ENCODE peak calls at places on chromosomes 11 and 22, in ten cellular contexts. One of them, this sample, is unnamed.

GRCh38 chr11:75302346-75302745 is 49.1 kb downstream of the ARRB1 start:
- DNase-seq in hepatocyte: no peak
- DNase-seq in neural progenitor cell: no peak
- DNase-seq in colonic mucosa: no peak
- DNase-seq in spleen: no peak
- DNase-seq in H1: no peak
- DNase-seq in A549: no peak
- DNase-seq in uterus: no peak
- DNase-seq in stomach: no peak
- DNase-seq in keratinocyte: no peak
- DNase-seq in this sample: no peak

GRCh38 chr11:79973701-79974626 is 533.1 kb upstream of the TENM4 start:
- DNase-seq in hepatocyte: no peak
- DNase-seq in neural progenitor cell: peak
- DNase-seq in colonic mucosa: no peak
- DNase-seq in spleen: no peak
- DNase-seq in H1: no peak
- DNase-seq in A549: no peak
- DNase-seq in uterus: no peak
- DNase-seq in stomach: no peak
- DNase-seq in keratinocyte: no peak
- DNase-seq in this sample: no peak

GRCh38 chr11:48109046-48109666 is 107.5 kb upstream of the OR4B1 start:
- DNase-seq in hepatocyte: no peak
- DNase-seq in neural progenitor cell: peak
- DNase-seq in colonic mucosa: no peak
- DNase-seq in spleen: no peak
- DNase-seq in H1: peak
- DNase-seq in A549: peak
- DNase-seq in uterus: no peak
- DNase-seq in stomach: no peak
- DNase-seq in keratinocyte: no peak
- DNase-seq in this sample: peak

GRCh38 chr11:129973068-129973467 is 29.6 kb downstream of the PRDM10 start:
- DNase-seq in hepatocyte: no peak
- DNase-seq in neural progenitor cell: no peak
- DNase-seq in colonic mucosa: no peak
- DNase-seq in spleen: no peak
- DNase-seq in H1: no peak
- DNase-seq in A549: no peak
- DNase-seq in uterus: no peak
- DNase-seq in stomach: no peak
- DNase-seq in keratinocyte: no peak
- DNase-seq in this sample: no peak

GRCh38 chr11:126487711-126488110 is 132.2 kb downstream of the ST3GAL4 start:
- DNase-seq in hepatocyte: no peak
- DNase-seq in neural progenitor cell: no peak
- DNase-seq in colonic mucosa: no peak
- DNase-seq in spleen: peak
- DNase-seq in H1: no peak
- DNase-seq in A549: no peak
- DNase-seq in uterus: no peak
- DNase-seq in stomach: no peak
- DNase-seq in keratinocyte: no peak
- DNase-seq in this sample: no peak

GRCh38 chr11:117560786-117561530 is 233.3 kb downstream of the CEP164 start:
- DNase-seq in hepatocyte: no peak
- DNase-seq in neural progenitor cell: no peak
- DNase-seq in colonic mucosa: no peak
- DNase-seq in spleen: peak
- DNase-seq in H1: no peak
- DNase-seq in A549: no peak
- DNase-seq in uterus: no peak
- DNase-seq in stomach: no peak
- DNase-seq in keratinocyte: no peak
- DNase-seq in this sample: peak

GRCh38 chr11:35210886-35211546 is 72.0 kb downstream of the CD44 start:
- DNase-seq in hepatocyte: no peak
- DNase-seq in neural progenitor cell: no peak
- DNase-seq in colonic mucosa: no peak
- DNase-seq in spleen: no peak
- DNase-seq in H1: no peak
- DNase-seq in A549: no peak
- DNase-seq in uterus: no peak
- DNase-seq in stomach: no peak
- DNase-seq in keratinocyte: no peak
- DNase-seq in this sample: no peak

GRCh38 chr11:72741429-72741833 is 10.8 kb downstream of the ARAP1 start:
- DNase-seq in hepatocyte: peak
- DNase-seq in neural progenitor cell: peak
- DNase-seq in colonic mucosa: no peak
- DNase-seq in spleen: peak
- DNase-seq in H1: peak
- DNase-seq in A549: no peak
- DNase-seq in uterus: no peak
- DNase-seq in stomach: no peak
- DNase-seq in keratinocyte: no peak
- DNase-seq in this sample: no peak

GRCh38 chr11:81886406-81887075 is 847.1 kb downstream of the FAM181B start:
- DNase-seq in hepatocyte: no peak
- DNase-seq in neural progenitor cell: no peak
- DNase-seq in colonic mucosa: no peak
- DNase-seq in spleen: no peak
- DNase-seq in H1: no peak
- DNase-seq in A549: no peak
- DNase-seq in uterus: no peak
- DNase-seq in stomach: no peak
- DNase-seq in keratinocyte: no peak
- DNase-seq in this sample: no peak

GRCh38 chr22:46619830-46620501 is at the start of gene GRAMD4:
- DNase-seq in hepatocyte: no peak
- DNase-seq in neural progenitor cell: peak
- DNase-seq in colonic mucosa: no peak
- DNase-seq in spleen: peak
- DNase-seq in H1: no peak
- DNase-seq in A549: no peak
- DNase-seq in uterus: no peak
- DNase-seq in stomach: no peak
- DNase-seq in keratinocyte: no peak
- DNase-seq in this sample: peak

GRCh38 chr11:36155770-36156485 is 133.3 kb downstream of the COMMD9 start:
- DNase-seq in hepatocyte: no peak
- DNase-seq in neural progenitor cell: no peak
- DNase-seq in colonic mucosa: no peak
- DNase-seq in spleen: no peak
- DNase-seq in H1: no peak
- DNase-seq in A549: no peak
- DNase-seq in uterus: no peak
- DNase-seq in stomach: no peak
- DNase-seq in keratinocyte: no peak
- DNase-seq in this sample: no peak

GRCh38 chr11:12086271-12087074 is 23.9 kb upstream of the MICAL2 start:
- DNase-seq in hepatocyte: peak
- DNase-seq in neural progenitor cell: no peak
- DNase-seq in colonic mucosa: peak
- DNase-seq in spleen: no peak
- DNase-seq in H1: no peak
- DNase-seq in A549: peak
- DNase-seq in uterus: peak
- DNase-seq in stomach: peak
- DNase-seq in keratinocyte: no peak
- DNase-seq in this sample: peak

GRCh38 chr22:41425704-41426365 is 20.8 kb downstream of the TOB2 start:
- DNase-seq in hepatocyte: no peak
- DNase-seq in neural progenitor cell: no peak
- DNase-seq in colonic mucosa: no peak
- DNase-seq in spleen: no peak
- DNase-seq in H1: no peak
- DNase-seq in A549: no peak
- DNase-seq in uterus: no peak
- DNase-seq in stomach: no peak
- DNase-seq in keratinocyte: no peak
- DNase-seq in this sample: no peak

GRCh38 chr22:20155330-20156041 is 4.6 kb upstream of the CCDC188 start:
- DNase-seq in hepatocyte: no peak
- DNase-seq in neural progenitor cell: peak
- DNase-seq in colonic mucosa: peak
- DNase-seq in spleen: peak
- DNase-seq in H1: no peak
- DNase-seq in A549: no peak
- DNase-seq in uterus: peak
- DNase-seq in stomach: peak
- DNase-seq in keratinocyte: no peak
- DNase-seq in this sample: no peak

GRCh38 chr11:72641900-72642814 is 32.1 kb downstream of the PDE2A start:
- DNase-seq in hepatocyte: peak
- DNase-seq in neural progenitor cell: peak
- DNase-seq in colonic mucosa: peak
- DNase-seq in spleen: peak
- DNase-seq in H1: peak
- DNase-seq in A549: peak
- DNase-seq in uterus: peak
- DNase-seq in stomach: peak
- DNase-seq in keratinocyte: peak
- DNase-seq in this sample: peak

GRCh38 chr11:109374441-109374840 is 47.5 kb upstream of the C11orf87 start:
- DNase-seq in hepatocyte: no peak
- DNase-seq in neural progenitor cell: no peak
- DNase-seq in colonic mucosa: no peak
- DNase-seq in spleen: no peak
- DNase-seq in H1: no peak
- DNase-seq in A549: no peak
- DNase-seq in uterus: no peak
- DNase-seq in stomach: no peak
- DNase-seq in keratinocyte: no peak
- DNase-seq in this sample: no peak

GRCh38 chr11:44309483-44310197 is at the start of gene ALX4:
- DNase-seq in hepatocyte: peak
- DNase-seq in neural progenitor cell: peak
- DNase-seq in colonic mucosa: no peak
- DNase-seq in spleen: no peak
- DNase-seq in H1: peak
- DNase-seq in A549: no peak
- DNase-seq in uterus: no peak
- DNase-seq in stomach: no peak
- DNase-seq in keratinocyte: no peak
- DNase-seq in this sample: no peak

DNA sequence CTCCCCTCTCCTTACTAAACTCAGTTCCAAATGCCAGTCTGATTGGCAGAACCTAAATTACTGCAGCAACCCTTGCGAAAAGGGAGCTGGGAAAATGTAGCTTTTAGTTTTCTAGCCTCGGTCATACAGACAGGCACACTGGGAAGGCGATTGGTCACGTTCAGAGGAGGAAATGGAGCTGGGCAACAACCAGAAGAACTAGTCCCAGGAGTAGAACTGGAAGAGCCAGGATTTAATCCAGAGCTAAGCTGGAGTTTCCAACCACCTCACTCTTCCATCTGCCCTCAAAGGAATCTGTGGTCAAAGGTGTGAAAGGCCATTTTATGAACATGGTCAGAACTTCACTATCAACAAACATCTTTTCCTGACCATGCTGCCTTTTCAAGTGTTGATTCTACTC is 155.7 kb upstream of the ARHGAP20 start:
- DNase-seq in hepatocyte: no peak
- DNase-seq in neural progenitor cell: no peak
- DNase-seq in colonic mucosa: no peak
- DNase-seq in spleen: no peak
- DNase-seq in H1: no peak
- DNase-seq in A549: no peak
- DNase-seq in uterus: no peak
- DNase-seq in stomach: no peak
- DNase-seq in keratinocyte: no peak
- DNase-seq in this sample: no peak
- TF ChIP-seq CTCF in hepatocyte: no peak
- TF ChIP-seq CTCF in neural progenitor cell: no peak
- TF ChIP-seq CTCF in colonic mucosa: no peak
- TF ChIP-seq CTCF in spleen: no peak
- TF ChIP-seq CTCF in H1: no peak
- TF ChIP-seq CTCF in A549: no peak
- TF ChIP-seq CTCF in uterus: no peak
- TF ChIP-seq CTCF in stomach: no peak
- TF ChIP-seq CTCF in keratinocyte: no peak
- TF ChIP-seq CTCF in this sample: no peak

DNA sequence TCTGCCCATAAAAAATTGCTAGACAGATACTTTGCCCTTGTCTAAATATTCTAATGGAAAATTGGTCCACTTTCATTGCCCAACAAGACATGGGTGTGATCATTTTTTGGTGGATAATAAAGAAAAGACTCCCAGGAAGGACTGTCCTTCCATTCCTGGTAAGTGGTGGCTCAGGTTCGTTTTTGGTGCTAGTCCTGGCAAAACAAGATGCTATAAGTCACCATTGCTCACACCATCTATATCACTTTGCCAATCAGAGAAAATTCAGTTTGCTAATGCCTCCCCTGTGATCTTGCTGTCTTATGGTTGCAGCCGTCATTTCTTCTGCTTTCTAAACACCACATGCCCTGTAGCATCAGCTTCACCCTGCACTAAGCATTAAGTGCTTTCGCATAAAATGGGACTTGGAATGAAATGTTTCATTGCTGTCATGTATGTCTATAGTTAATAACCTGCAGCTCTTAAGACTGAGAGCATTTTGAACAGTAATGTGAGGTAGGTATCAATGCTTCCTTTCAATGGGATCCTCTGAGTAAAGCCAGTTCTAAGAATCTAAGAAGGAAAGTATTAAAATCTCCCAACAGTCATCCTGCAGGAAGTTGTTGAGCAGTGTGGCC is 108.4 kb downstream of the DBX1 start:
- DNase-seq in hepatocyte: no peak
- DNase-seq in neural progenitor cell: no peak
- DNase-seq in colonic mucosa: no peak
- DNase-seq in spleen: no peak
- DNase-seq in H1: no peak
- DNase-seq in A549: no peak
- DNase-seq in uterus: no peak
- DNase-seq in stomach: no peak
- DNase-seq in keratinocyte: no peak
- DNase-seq in this sample: no peak
- H3K27ac ChIP-seq in hepatocyte: no peak
- H3K27ac ChIP-seq in neural progenitor cell: no peak
- H3K27ac ChIP-seq in colonic mucosa: no peak
- H3K27ac ChIP-seq in spleen: no peak
- H3K27ac ChIP-seq in H1: no peak
- H3K27ac ChIP-seq in A549: no peak
- H3K27ac ChIP-seq in uterus: no peak
- H3K27ac ChIP-seq in stomach: no peak
- H3K27ac ChIP-seq in keratinocyte: no peak
- H3K27ac ChIP-seq in this sample: no peak

GRCh38 chr22:45162531-45162930 is 1.2 kb upstream of the NUP50 start:
- DNase-seq in hepatocyte: no peak
- DNase-seq in neural progenitor cell: peak
- DNase-seq in colonic mucosa: peak
- DNase-seq in spleen: no peak
- DNase-seq in H1: no peak
- DNase-seq in A549: no peak
- DNase-seq in uterus: no peak
- DNase-seq in stomach: peak
- DNase-seq in keratinocyte: no peak
- DNase-seq in this sample: no peak
- H3K4me3 ChIP-seq in hepatocyte: peak
- H3K4me3 ChIP-seq in neural progenitor cell: peak
- H3K4me3 ChIP-seq in colonic mucosa: peak
- H3K4me3 ChIP-seq in spleen: peak
- H3K4me3 ChIP-seq in H1: peak
- H3K4me3 ChIP-seq in A549: peak
- H3K4me3 ChIP-seq in uterus: peak
- H3K4me3 ChIP-seq in stomach: peak
- H3K4me3 ChIP-seq in keratinocyte: peak
- H3K4me3 ChIP-seq in this sample: peak

GRCh38 chr11:93704237-93704636 is 37.1 kb downstream of the TAF1D start:
- DNase-seq in hepatocyte: no peak
- DNase-seq in neural progenitor cell: no peak
- DNase-seq in colonic mucosa: no peak
- DNase-seq in spleen: no peak
- DNase-seq in H1: no peak
- DNase-seq in A549: no peak
- DNase-seq in uterus: no peak
- DNase-seq in stomach: no peak
- DNase-seq in keratinocyte: no peak
- DNase-seq in this sample: no peak
- TF ChIP-seq CTCF in hepatocyte: no peak
- TF ChIP-seq CTCF in neural progenitor cell: peak
- TF ChIP-seq CTCF in colonic mucosa: no peak
- TF ChIP-seq CTCF in spleen: no peak
- TF ChIP-seq CTCF in H1: no peak
- TF ChIP-seq CTCF in A549: no peak
- TF ChIP-seq CTCF in uterus: no peak
- TF ChIP-seq CTCF in stomach: no peak
- TF ChIP-seq CTCF in keratinocyte: peak
- TF ChIP-seq CTCF in this sample: no peak

This sample was measured in WERI-Rb-1.